ENCODE peak calls at places on chromosomes 3 and 15, in nine cellular contexts. One of them, this sample, is unnamed.
A peak's percentile ranks its signal among the peaks of the same experiment; 100 is the strongest.

GRCh38 chr15:47179988-47180387 is 537.3 kb upstream of the SEMA6D start:
- DNase-seq in GM04504: no peak
- DNase-seq in iPS DF 6.9: no peak
- DNase-seq in GM13976: no peak
- DNase-seq in NCI-H748 treated with DMSO at 0.1 percent for 48 hours: no peak
- DNase-seq in PC-3: no peak
- DNase-seq in thoracic aorta: no peak
- DNase-seq in breast epithelium: no peak
- DNase-seq in stimulated activated CD4-positive, alpha-beta T cell treated with anti-CD3 and anti-CD28 coated beads, Interleukin-12 subunit alpha, Interleukin-12 subunit beta, amount 100 ng/mL, for 4 hours: no peak
- DNase-seq in this sample: no peak

GRCh38 chr15:56913670-56914069 is 4.8 kb upstream of the TCF12 start:
- DNase-seq in breast epithelium: no peak
- DNase-seq in GM04504: no peak
- DNase-seq in thoracic aorta: no peak
- DNase-seq in NCI-H748 treated with DMSO at 0.1 percent for 48 hours: no peak
- DNase-seq in PC-3: no peak
- DNase-seq in GM13976: no peak
- DNase-seq in iPS DF 6.9: no peak
- DNase-seq in stimulated activated CD4-positive, alpha-beta T cell treated with anti-CD3 and anti-CD28 coated beads, Interleukin-12 subunit alpha, Interleukin-12 subunit beta, amount 100 ng/mL, for 4 hours: no peak
- DNase-seq in this sample: no peak

GRCh38 chr3:129625071-129625874 is 18.8 kb upstream of the PLXND1 start:
- DNase-seq in thoracic aorta: no peak
- DNase-seq in PC-3: no peak
- DNase-seq in GM04504: no peak
- DNase-seq in GM13976: peak; percentile 32
- DNase-seq in breast epithelium: no peak
- DNase-seq in stimulated activated CD4-positive, alpha-beta T cell treated with anti-CD3 and anti-CD28 coated beads, Interleukin-12 subunit alpha, Interleukin-12 subunit beta, amount 100 ng/mL, for 4 hours: no peak
- DNase-seq in NCI-H748 treated with DMSO at 0.1 percent for 48 hours: no peak
- DNase-seq in iPS DF 6.9: no peak
- DNase-seq in this sample: peak; percentile 46

GRCh38 chr3:63947594-63947993 is 35.4 kb upstream of the SCAANT1 start:
- DNase-seq in GM13976: no peak
- DNase-seq in NCI-H748 treated with DMSO at 0.1 percent for 48 hours: no peak
- DNase-seq in stimulated activated CD4-positive, alpha-beta T cell treated with anti-CD3 and anti-CD28 coated beads, Interleukin-12 subunit alpha, Interleukin-12 subunit beta, amount 100 ng/mL, for 4 hours: no peak
- DNase-seq in iPS DF 6.9: no peak
- DNase-seq in PC-3: no peak
- DNase-seq in thoracic aorta: no peak
- DNase-seq in breast epithelium: no peak
- DNase-seq in GM04504: no peak
- DNase-seq in this sample: no peak

GRCh38 chr3:32492684-32493436 is 9.8 kb downstream of the CMTM6 start:
- DNase-seq in GM13976: no peak
- DNase-seq in iPS DF 6.9: no peak
- DNase-seq in GM04504: no peak
- DNase-seq in PC-3: no peak
- DNase-seq in stimulated activated CD4-positive, alpha-beta T cell treated with anti-CD3 and anti-CD28 coated beads, Interleukin-12 subunit alpha, Interleukin-12 subunit beta, amount 100 ng/mL, for 4 hours: no peak
- DNase-seq in thoracic aorta: no peak
- DNase-seq in breast epithelium: no peak
- DNase-seq in NCI-H748 treated with DMSO at 0.1 percent for 48 hours: no peak
- DNase-seq in this sample: no peak

GRCh38 chr15:48966595-48967301 is 3.0 kb upstream of the SHC4 start:
- DNase-seq in iPS DF 6.9: no peak
- DNase-seq in breast epithelium: no peak
- DNase-seq in GM13976: peak; percentile 38
- DNase-seq in stimulated activated CD4-positive, alpha-beta T cell treated with anti-CD3 and anti-CD28 coated beads, Interleukin-12 subunit alpha, Interleukin-12 subunit beta, amount 100 ng/mL, for 4 hours: no peak
- DNase-seq in GM04504: no peak
- DNase-seq in thoracic aorta: no peak
- DNase-seq in NCI-H748 treated with DMSO at 0.1 percent for 48 hours: no peak
- DNase-seq in PC-3: peak; percentile 70
- DNase-seq in this sample: no peak

GRCh38 chr3:15256861-15257341 is 50.9 kb downstream of the CAPN7 start:
- DNase-seq in breast epithelium: no peak
- DNase-seq in GM13976: no peak
- DNase-seq in stimulated activated CD4-positive, alpha-beta T cell treated with anti-CD3 and anti-CD28 coated beads, Interleukin-12 subunit alpha, Interleukin-12 subunit beta, amount 100 ng/mL, for 4 hours: no peak
- DNase-seq in thoracic aorta: no peak
- DNase-seq in PC-3: no peak
- DNase-seq in iPS DF 6.9: no peak
- DNase-seq in GM04504: no peak
- DNase-seq in NCI-H748 treated with DMSO at 0.1 percent for 48 hours: no peak
- DNase-seq in this sample: no peak

GRCh38 chr15:98663045-98663444 is 14.7 kb downstream of the IGF1R start:
- DNase-seq in NCI-H748 treated with DMSO at 0.1 percent for 48 hours: no peak
- DNase-seq in breast epithelium: no peak
- DNase-seq in GM04504: no peak
- DNase-seq in stimulated activated CD4-positive, alpha-beta T cell treated with anti-CD3 and anti-CD28 coated beads, Interleukin-12 subunit alpha, Interleukin-12 subunit beta, amount 100 ng/mL, for 4 hours: no peak
- DNase-seq in thoracic aorta: no peak
- DNase-seq in PC-3: no peak
- DNase-seq in iPS DF 6.9: no peak
- DNase-seq in GM13976: no peak
- DNase-seq in this sample: no peak

GRCh38 chr3:181558870-181559269 is 152.9 kb upstream of the SOX2 start:
- DNase-seq in GM13976: no peak
- DNase-seq in thoracic aorta: no peak
- DNase-seq in stimulated activated CD4-positive, alpha-beta T cell treated with anti-CD3 and anti-CD28 coated beads, Interleukin-12 subunit alpha, Interleukin-12 subunit beta, amount 100 ng/mL, for 4 hours: no peak
- DNase-seq in iPS DF 6.9: no peak
- DNase-seq in NCI-H748 treated with DMSO at 0.1 percent for 48 hours: no peak
- DNase-seq in breast epithelium: no peak
- DNase-seq in GM04504: no peak
- DNase-seq in PC-3: no peak
- DNase-seq in this sample: no peak

GRCh38 chr3:192092388-192093005 is 631.5 kb downstream of the PYDC2 start:
- DNase-seq in GM04504: no peak
- DNase-seq in GM13976: no peak
- DNase-seq in stimulated activated CD4-positive, alpha-beta T cell treated with anti-CD3 and anti-CD28 coated beads, Interleukin-12 subunit alpha, Interleukin-12 subunit beta, amount 100 ng/mL, for 4 hours: no peak
- DNase-seq in NCI-H748 treated with DMSO at 0.1 percent for 48 hours: no peak
- DNase-seq in PC-3: no peak
- DNase-seq in breast epithelium: no peak
- DNase-seq in iPS DF 6.9: no peak
- DNase-seq in thoracic aorta: no peak
- DNase-seq in this sample: no peak

GRCh38 chr3:194395201-194395600 is 3.9 kb downstream of the GP5 start:
- DNase-seq in thoracic aorta: no peak
- DNase-seq in PC-3: peak; percentile 14
- DNase-seq in breast epithelium: no peak
- DNase-seq in stimulated activated CD4-positive, alpha-beta T cell treated with anti-CD3 and anti-CD28 coated beads, Interleukin-12 subunit alpha, Interleukin-12 subunit beta, amount 100 ng/mL, for 4 hours: no peak
- DNase-seq in GM13976: peak; percentile 4
- DNase-seq in GM04504: no peak
- DNase-seq in iPS DF 6.9: no peak
- DNase-seq in NCI-H748 treated with DMSO at 0.1 percent for 48 hours: peak; percentile 16
- DNase-seq in this sample: peak; percentile 11

GRCh38 chr3:111539351-111540331 is 2.4 kb upstream of the CD96 start:
- DNase-seq in GM13976: no peak
- DNase-seq in GM04504: no peak
- DNase-seq in thoracic aorta: no peak
- DNase-seq in stimulated activated CD4-positive, alpha-beta T cell treated with anti-CD3 and anti-CD28 coated beads, Interleukin-12 subunit alpha, Interleukin-12 subunit beta, amount 100 ng/mL, for 4 hours: peak; percentile 56
- DNase-seq in PC-3: peak; percentile 89
- DNase-seq in breast epithelium: no peak
- DNase-seq in NCI-H748 treated with DMSO at 0.1 percent for 48 hours: peak; percentile 47
- DNase-seq in iPS DF 6.9: peak; percentile 50
- DNase-seq in this sample: peak; percentile 82

GRCh38 chr3:32154180-32154579 is 47.8 kb downstream of the GPD1L start:
- DNase-seq in GM13976: no peak
- DNase-seq in thoracic aorta: no peak
- DNase-seq in iPS DF 6.9: no peak
- DNase-seq in NCI-H748 treated with DMSO at 0.1 percent for 48 hours: no peak
- DNase-seq in PC-3: peak; percentile 30
- DNase-seq in GM04504: no peak
- DNase-seq in breast epithelium: no peak
- DNase-seq in stimulated activated CD4-positive, alpha-beta T cell treated with anti-CD3 and anti-CD28 coated beads, Interleukin-12 subunit alpha, Interleukin-12 subunit beta, amount 100 ng/mL, for 4 hours: no peak
- DNase-seq in this sample: no peak

GRCh38 chr3:124878561-124879394 is 8.4 kb downstream of the ITGB5 start:
- DNase-seq in GM13976: no peak
- DNase-seq in PC-3: peak; percentile 90
- DNase-seq in NCI-H748 treated with DMSO at 0.1 percent for 48 hours: no peak
- DNase-seq in stimulated activated CD4-positive, alpha-beta T cell treated with anti-CD3 and anti-CD28 coated beads, Interleukin-12 subunit alpha, Interleukin-12 subunit beta, amount 100 ng/mL, for 4 hours: no peak
- DNase-seq in thoracic aorta: peak; percentile 57
- DNase-seq in GM04504: peak; percentile 92
- DNase-seq in breast epithelium: no peak
- DNase-seq in iPS DF 6.9: no peak
- DNase-seq in this sample: peak; percentile 64

GRCh38 chr15:95687686-95688085 is 642.8 kb upstream of the NR2F2 start:
- DNase-seq in iPS DF 6.9: no peak
- DNase-seq in GM13976: no peak
- DNase-seq in NCI-H748 treated with DMSO at 0.1 percent for 48 hours: no peak
- DNase-seq in breast epithelium: no peak
- DNase-seq in PC-3: no peak
- DNase-seq in GM04504: no peak
- DNase-seq in stimulated activated CD4-positive, alpha-beta T cell treated with anti-CD3 and anti-CD28 coated beads, Interleukin-12 subunit alpha, Interleukin-12 subunit beta, amount 100 ng/mL, for 4 hours: no peak
- DNase-seq in thoracic aorta: no peak
- DNase-seq in this sample: no peak

GRCh38 chr3:6860911-6861330 is at the start of gene GRM7:
- DNase-seq in GM04504: no peak
- DNase-seq in stimulated activated CD4-positive, alpha-beta T cell treated with anti-CD3 and anti-CD28 coated beads, Interleukin-12 subunit alpha, Interleukin-12 subunit beta, amount 100 ng/mL, for 4 hours: no peak
- DNase-seq in iPS DF 6.9: no peak
- DNase-seq in thoracic aorta: no peak
- DNase-seq in PC-3: no peak
- DNase-seq in GM13976: peak; percentile 30
- DNase-seq in NCI-H748 treated with DMSO at 0.1 percent for 48 hours: peak; percentile 7
- DNase-seq in breast epithelium: no peak
- DNase-seq in this sample: peak; percentile 52

GRCh38 chr3:63228677-63229076 is 49.4 kb upstream of the SYNPR start:
- DNase-seq in PC-3: peak; percentile 46
- DNase-seq in iPS DF 6.9: peak; percentile 45
- DNase-seq in NCI-H748 treated with DMSO at 0.1 percent for 48 hours: peak; percentile 61
- DNase-seq in GM13976: no peak
- DNase-seq in stimulated activated CD4-positive, alpha-beta T cell treated with anti-CD3 and anti-CD28 coated beads, Interleukin-12 subunit alpha, Interleukin-12 subunit beta, amount 100 ng/mL, for 4 hours: no peak
- DNase-seq in thoracic aorta: no peak
- DNase-seq in GM04504: peak; percentile 17
- DNase-seq in breast epithelium: no peak
- DNase-seq in this sample: peak; percentile 74

GRCh38 chr3:172065967-172066762 is 26.8 kb downstream of the FNDC3B start:
- DNase-seq in NCI-H748 treated with DMSO at 0.1 percent for 48 hours: no peak
- DNase-seq in thoracic aorta: no peak
- DNase-seq in iPS DF 6.9: no peak
- DNase-seq in GM04504: no peak
- DNase-seq in PC-3: peak; percentile 18
- DNase-seq in GM13976: no peak
- DNase-seq in breast epithelium: no peak
- DNase-seq in stimulated activated CD4-positive, alpha-beta T cell treated with anti-CD3 and anti-CD28 coated beads, Interleukin-12 subunit alpha, Interleukin-12 subunit beta, amount 100 ng/mL, for 4 hours: no peak
- DNase-seq in this sample: peak; percentile 29

GRCh38 chr3:181567446-181568075 is 144.2 kb upstream of the SOX2 start:
- DNase-seq in breast epithelium: no peak
- DNase-seq in GM13976: no peak
- DNase-seq in NCI-H748 treated with DMSO at 0.1 percent for 48 hours: no peak
- DNase-seq in PC-3: no peak
- DNase-seq in iPS DF 6.9: no peak
- DNase-seq in GM04504: no peak
- DNase-seq in thoracic aorta: no peak
- DNase-seq in stimulated activated CD4-positive, alpha-beta T cell treated with anti-CD3 and anti-CD28 coated beads, Interleukin-12 subunit alpha, Interleukin-12 subunit beta, amount 100 ng/mL, for 4 hours: no peak
- DNase-seq in this sample: no peak

GRCh38 chr15:40091861-40092415 is 16.7 kb downstream of the BMF start:
- DNase-seq in GM13976: no peak
- DNase-seq in GM04504: no peak
- DNase-seq in thoracic aorta: no peak
- DNase-seq in PC-3: no peak
- DNase-seq in iPS DF 6.9: no peak
- DNase-seq in breast epithelium: no peak
- DNase-seq in NCI-H748 treated with DMSO at 0.1 percent for 48 hours: no peak
- DNase-seq in stimulated activated CD4-positive, alpha-beta T cell treated with anti-CD3 and anti-CD28 coated beads, Interleukin-12 subunit alpha, Interleukin-12 subunit beta, amount 100 ng/mL, for 4 hours: no peak
- DNase-seq in this sample: no peak

GRCh38 chr15:89462198-89462912 is 34.0 kb downstream of the RHCG start:
- DNase-seq in iPS DF 6.9: no peak
- DNase-seq in stimulated activated CD4-positive, alpha-beta T cell treated with anti-CD3 and anti-CD28 coated beads, Interleukin-12 subunit alpha, Interleukin-12 subunit beta, amount 100 ng/mL, for 4 hours: no peak
- DNase-seq in breast epithelium: no peak
- DNase-seq in GM13976: no peak
- DNase-seq in thoracic aorta: no peak
- DNase-seq in PC-3: no peak
- DNase-seq in NCI-H748 treated with DMSO at 0.1 percent for 48 hours: no peak
- DNase-seq in GM04504: no peak
- DNase-seq in this sample: peak; percentile 5